ENCODE peak calls at places on chromosome X, in four cellular contexts. One of them, this sample, is unnamed.

GRCh38 chrX:153708415-153708814 is 15.8 kb downstream of the BCAP31 start:
- DNase-seq in NCI-H524 treated with DMSO at 0.1 percent for 48 hours: no peak
- DNase-seq in adipocyte: peak
- DNase-seq in left cardiac atrium: peak
- DNase-seq in this sample: peak

GRCh38 chrX:140918398-140919043 is 83.9 kb upstream of the SPANXB1 start:
- DNase-seq in NCI-H524 treated with DMSO at 0.1 percent for 48 hours: peak
- DNase-seq in adipocyte: peak
- DNase-seq in left cardiac atrium: no peak
- DNase-seq in this sample: no peak

GRCh38 chrX:44011505-44011904 is 38.3 kb upstream of the NDP start:
- DNase-seq in NCI-H524 treated with DMSO at 0.1 percent for 48 hours: no peak
- DNase-seq in adipocyte: no peak
- DNase-seq in left cardiac atrium: no peak
- DNase-seq in this sample: no peak

GRCh38 chrX:111168314-111168713 is 72.3 kb downstream of the PAK3 start:
- DNase-seq in NCI-H524 treated with DMSO at 0.1 percent for 48 hours: peak
- DNase-seq in adipocyte: peak
- DNase-seq in left cardiac atrium: no peak
- DNase-seq in this sample: no peak

GRCh38 chrX:11059923-11060322 is 51.2 kb upstream of the HCCS start:
- DNase-seq in NCI-H524 treated with DMSO at 0.1 percent for 48 hours: no peak
- DNase-seq in adipocyte: no peak
- DNase-seq in left cardiac atrium: no peak
- DNase-seq in this sample: no peak

GRCh38 chrX:72340046-72340445 is 34.3 kb upstream of the CITED1 start:
- DNase-seq in NCI-H524 treated with DMSO at 0.1 percent for 48 hours: no peak
- DNase-seq in adipocyte: no peak
- DNase-seq in left cardiac atrium: no peak
- DNase-seq in this sample: no peak

GRCh38 chrX:110051559-110051958 is 48.6 kb downstream of the TMEM164 start:
- DNase-seq in NCI-H524 treated with DMSO at 0.1 percent for 48 hours: no peak
- DNase-seq in adipocyte: no peak
- DNase-seq in left cardiac atrium: no peak
- DNase-seq in this sample: no peak

GRCh38 chrX:46665232-46666162 is 91.9 kb downstream of the CHST7 start:
- DNase-seq in NCI-H524 treated with DMSO at 0.1 percent for 48 hours: no peak
- DNase-seq in adipocyte: no peak
- DNase-seq in left cardiac atrium: no peak
- DNase-seq in this sample: no peak

GRCh38 chrX:109475174-109475891 is 6.6 kb downstream of the GUCY2F start:
- DNase-seq in NCI-H524 treated with DMSO at 0.1 percent for 48 hours: peak
- DNase-seq in adipocyte: peak
- DNase-seq in left cardiac atrium: peak
- DNase-seq in this sample: peak

GRCh38 chrX:1462596-1463251 is 10.0 kb upstream of the ASMTL start:
- DNase-seq in NCI-H524 treated with DMSO at 0.1 percent for 48 hours: no peak
- DNase-seq in adipocyte: peak
- DNase-seq in left cardiac atrium: peak
- DNase-seq in this sample: no peak

GRCh38 chrX:41923925-41924693 is 755 bp upstream of the CASK start:
- DNase-seq in NCI-H524 treated with DMSO at 0.1 percent for 48 hours: peak
- DNase-seq in adipocyte: peak
- DNase-seq in left cardiac atrium: no peak
- DNase-seq in this sample: peak

GRCh38 chrX:22526339-22526738 is 253.6 kb downstream of the CBLL2 start:
- DNase-seq in NCI-H524 treated with DMSO at 0.1 percent for 48 hours: no peak
- DNase-seq in adipocyte: peak
- DNase-seq in left cardiac atrium: no peak
- DNase-seq in this sample: no peak

GRCh38 chrX:130378008-130378669 is 7.3 kb downstream of the GPR119 start:
- DNase-seq in NCI-H524 treated with DMSO at 0.1 percent for 48 hours: peak
- DNase-seq in adipocyte: no peak
- DNase-seq in left cardiac atrium: no peak
- DNase-seq in this sample: no peak

GRCh38 chrX:136262241-136262640 is 11.0 kb upstream of the MAP7D3 start:
- DNase-seq in NCI-H524 treated with DMSO at 0.1 percent for 48 hours: no peak
- DNase-seq in adipocyte: no peak
- DNase-seq in left cardiac atrium: no peak
- DNase-seq in this sample: no peak

GRCh38 chrX:8204169-8204935 is 33.3 kb upstream of the VCX2 start:
- DNase-seq in NCI-H524 treated with DMSO at 0.1 percent for 48 hours: no peak
- DNase-seq in adipocyte: no peak
- DNase-seq in left cardiac atrium: no peak
- DNase-seq in this sample: no peak

GRCh38 chrX:154412468-154412867 is 1.1 kb downstream of the TAFAZZIN start:
- DNase-seq in NCI-H524 treated with DMSO at 0.1 percent for 48 hours: no peak
- DNase-seq in adipocyte: peak
- DNase-seq in left cardiac atrium: peak
- DNase-seq in this sample: no peak

GRCh38 chrX:139207655-139208054 is 322.9 kb upstream of the F9 start:
- DNase-seq in NCI-H524 treated with DMSO at 0.1 percent for 48 hours: no peak
- DNase-seq in adipocyte: no peak
- DNase-seq in left cardiac atrium: no peak
- DNase-seq in this sample: no peak